ENCODE peak calls at places on chromosomes 16 and 17, in six cellular contexts. W is OCI-LY7, M is fibroblast of lung, Q is GM23338, I is A549, C is IMR-90. A is an unnamed sample.

GRCh38 chr17:31537558-31537957 is 146.1 kb downstream of the RAB11FIP4 start:
- DNase-seq in M (peak), C (peak), I (no peak), W (peak), Q (no peak), A (no peak)

GRCh38 chr16:88941933-88942909 is 34.8 kb downstream of the CBFA2T3 start:
- DNase-seq in C (no peak), Q (peak), I (peak), W (peak), M (no peak), A (peak)

GRCh38 chr17:43175213-43176118 is 4.5 kb downstream of the NBR1 start:
- DNase-seq in I (no peak), Q (no peak), C (peak), M (peak), W (no peak), A (no peak)

GRCh38 chr17:76166168-76166567 is 25.1 kb upstream of the FOXJ1 start:
- DNase-seq in M (peak), C (peak), W (no peak), Q (no peak), I (no peak), A (no peak)

GRCh38 chr16:48206594-48207242 is 37.4 kb upstream of the LONP2 start:
- DNase-seq in W (no peak), Q (no peak), M (no peak), C (peak), I (no peak), A (no peak)

GRCh38 chr16:69131167-69131748 is 1.1 kb downstream of the CHTF8 start:
- DNase-seq in M (peak), W (peak), C (peak), I (peak), Q (peak), A (no peak)

GRCh38 chr16:11398851-11399250 is 53.6 kb downstream of the RMI2 start:
- DNase-seq in M (no peak), W (no peak), I (no peak), Q (no peak), C (no peak), A (no peak)

GRCh38 chr16:14196011-14196410 is 124.9 kb downstream of the MRTFB start:
- DNase-seq in I (no peak), M (peak), Q (peak), W (peak), C (peak), A (no peak)

GRCh38 chr16:46629331-46629843 is 8.2 kb upstream of the SHCBP1 start:
- DNase-seq in Q (peak), C (peak), W (no peak), I (peak), M (peak), A (peak)

GRCh38 chr16:58280846-58281301 is 14.0 kb downstream of the PRSS54 start:
- DNase-seq in C (no peak), I (no peak), W (no peak), M (peak), Q (peak), A (peak)

GRCh38 chr16:12119562-12119961 is 143.0 kb downstream of the SNX29 start:
- DNase-seq in M (peak), C (peak), I (no peak), W (no peak), Q (no peak), A (peak)

GRCh38 chr17:50052822-50053653 is 2.9 kb upstream of the ITGA3 start:
- DNase-seq in Q (no peak), W (no peak), C (peak), M (peak), I (peak), A (peak)

GRCh38 chr17:53470626-53471025 is 352.1 kb upstream of the KIF2B start:
- DNase-seq in W (no peak), C (no peak), M (peak), Q (no peak), I (no peak), A (no peak)

GRCh38 chr17:27793168-27793905 is 7.0 kb downstream of the NOS2 start:
- DNase-seq in I (no peak), C (no peak), Q (peak), M (peak), W (no peak), A (no peak)

GRCh38 chr17:62750502-62751349 is 57.4 kb downstream of the MARCHF10 start:
- DNase-seq in I (no peak), M (peak), C (peak), Q (peak), W (no peak), A (peak)

GRCh38 chr17:58032691-58033415 is 25.8 kb upstream of the SRSF1 start:
- DNase-seq in Q (peak), M (no peak), I (no peak), C (no peak), W (no peak), A (no peak)

GRCh38 chr17:42248351-42249179 is 27.6 kb downstream of the STAT5B start:
- DNase-seq in W (peak), C (peak), M (peak), Q (peak), I (no peak), A (no peak)

GRCh38 chr17:30332057-30332542 is 1.8 kb downstream of the TMIGD1 start:
- DNase-seq in Q (no peak), C (peak), I (peak), M (peak), W (peak), A (no peak)

GRCh38 chr17:79280822-79281572 is 206.4 kb downstream of the ENGASE start:
- DNase-seq in W (no peak), Q (no peak), M (no peak), C (no peak), I (no peak), A (no peak)

GRCh38 chr17:31533546-31534155 is 142.2 kb downstream of the RAB11FIP4 start:
- DNase-seq in Q (peak), W (peak), M (peak), C (peak), I (peak), A (no peak)

GRCh38 chr16:71303938-71304337 is 14.7 kb upstream of the CMTR2 start:
- DNase-seq in Q (no peak), M (no peak), C (peak), I (no peak), W (no peak), A (peak)

GRCh38 chr17:17779015-17779611 is 57.7 kb downstream of the SREBF1 start:
- DNase-seq in M (no peak), I (no peak), W (no peak), C (no peak), Q (no peak), A (no peak)

GRCh38 chr16:11503566-11503965 is 83.2 kb downstream of the LITAF start:
- DNase-seq in M (no peak), Q (no peak), I (no peak), C (no peak), W (no peak), A (no peak)

GRCh38 chr16:50679676-50680555 is 1.2 kb downstream of the SNX20 start:
- DNase-seq in W (no peak), C (no peak), M (no peak), Q (no peak), I (no peak), A (no peak)
- H3K4me3 ChIP-seq in W (no peak), C (no peak), M (no peak), Q (no peak), I (no peak), A (no peak)

DNA sequence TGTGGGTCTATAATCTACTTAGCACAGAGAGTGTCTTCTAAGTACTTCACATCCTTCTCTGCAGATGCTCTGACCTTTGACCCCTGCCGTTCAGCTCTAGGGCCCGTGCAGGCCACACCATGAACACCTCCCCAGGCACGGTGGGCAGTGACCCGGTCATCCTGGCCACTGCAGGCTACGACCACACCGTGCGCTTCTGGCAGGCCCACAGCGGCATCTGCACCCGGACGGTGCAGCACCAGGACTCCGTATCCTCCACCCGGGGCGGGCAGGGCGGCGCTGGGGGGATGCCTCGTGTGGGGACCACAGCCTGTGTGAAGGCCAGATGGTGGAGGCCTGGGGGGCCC is 686 bp downstream of the MLST8 start:
- DNase-seq in C (no peak), I (no peak), M (no peak), W (no peak), Q (no peak), A (no peak)
- TF ChIP-seq CTCF in C (no peak), I (no peak), M (no peak), W (no peak), Q (no peak), A (peak)

GRCh38 chr17:40883031-40883430 is 2.0 kb downstream of the KRT20 start:
- DNase-seq in C (no peak), M (no peak), W (no peak), I (no peak), Q (no peak), A (no peak)

GRCh38 chr17:40883960-40884359 is 1.1 kb downstream of the KRT20 start:
- DNase-seq in I (no peak), Q (no peak), W (no peak), M (no peak), C (no peak), A (no peak)

GRCh38 chr17:40888321-40888720 is 3.3 kb upstream of the KRT20 start:
- DNase-seq in Q (no peak), C (no peak), I (no peak), M (no peak), W (no peak), A (no peak)

GRCh38 chr17:40884708-40885512 is at the start of gene KRT20:
- DNase-seq in Q (peak), W (peak), M (no peak), I (no peak), C (no peak), A (no peak)

GRCh38 chr17:40886090-40886489 is 1.0 kb upstream of the KRT20 start:
- DNase-seq in I (no peak), Q (no peak), C (peak), W (no peak), M (peak), A (no peak)
- H3K4me2 ChIP-seq in I (no peak), Q (no peak), C (no peak), W (no peak), M (no peak), A (no peak)

GRCh38 chr17:72097144-72097543 is 23.7 kb upstream of the SOX9 start:
- DNase-seq in W (no peak), C (no peak), M (peak), Q (no peak), I (no peak), A (peak)

GRCh38 chr17:72101526-72101925 is 19.3 kb upstream of the SOX9 start:
- DNase-seq in I (no peak), Q (no peak), M (no peak), W (no peak), C (peak), A (no peak)

GRCh38 chr17:72100445-72100844 is 20.4 kb upstream of the SOX9 start:
- DNase-seq in Q (no peak), I (no peak), C (no peak), W (no peak), M (no peak), A (no peak)

GRCh38 chr17:72102366-72102765 is 18.5 kb upstream of the SOX9 start:
- DNase-seq in W (no peak), Q (no peak), I (no peak), C (no peak), M (no peak), A (no peak)

DNA sequence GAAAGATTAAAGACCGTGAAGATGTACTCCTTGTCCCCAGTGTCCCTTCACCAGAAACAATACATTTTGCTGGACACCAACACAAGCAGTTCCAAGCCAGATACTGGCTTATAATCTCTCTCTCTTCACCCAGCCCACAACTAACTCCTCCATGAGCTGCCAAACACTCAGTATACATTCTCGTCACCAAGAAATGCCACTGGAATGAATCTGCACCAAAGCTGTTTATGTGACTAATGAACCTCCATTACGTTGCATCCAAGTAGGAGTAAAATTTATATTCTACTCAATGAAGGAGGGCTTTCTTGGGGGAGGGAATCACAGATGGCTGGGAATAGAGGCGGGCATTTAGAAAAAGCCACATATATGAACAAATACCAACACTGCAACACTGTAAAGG is 20.9 kb upstream of the SOX9 start:
- DNase-seq in I (no peak), C (peak), M (peak), W (no peak), Q (no peak), A (no peak)
- H3K4me3 ChIP-seq in I (no peak), C (no peak), M (no peak), W (no peak), Q (no peak), A (no peak)

DNA sequence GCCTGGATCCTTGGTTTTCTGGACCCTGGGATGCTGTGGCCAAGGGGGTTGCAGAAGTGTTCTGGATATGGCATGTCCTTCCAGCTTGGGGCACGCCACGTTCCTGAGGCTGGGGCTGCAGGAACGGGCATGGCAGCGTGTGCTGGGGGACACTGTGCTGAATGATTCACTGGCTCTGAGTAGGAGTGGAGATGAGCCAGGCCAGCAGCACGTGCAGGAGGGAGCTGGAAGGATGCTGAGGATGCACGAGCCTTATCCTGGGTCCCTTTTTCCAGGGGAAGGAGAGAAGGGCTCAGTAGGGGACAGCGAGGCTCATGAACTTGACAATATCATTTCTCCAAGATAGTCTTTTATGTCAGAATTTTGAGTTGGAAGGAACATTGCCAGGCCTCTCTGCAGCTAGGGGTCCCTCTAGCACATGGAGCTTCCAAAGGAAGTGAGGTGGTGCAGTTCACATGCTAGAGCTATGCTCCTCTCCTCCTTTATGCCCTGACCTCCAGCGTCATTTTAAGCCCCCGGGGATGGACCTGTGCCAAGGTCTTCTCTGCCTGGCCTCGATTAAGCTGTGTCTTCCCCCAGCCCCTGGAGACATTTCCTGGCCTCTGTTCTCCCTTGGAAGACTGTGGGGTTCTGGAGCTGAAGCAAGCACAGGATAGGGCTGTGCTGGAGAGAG is 125.9 kb downstream of the OR1D5 start:
- DNase-seq in C (peak), W (no peak), Q (no peak), I (no peak), M (no peak), A (no peak)
- TF ChIP-seq CTCF in C (no peak), W (peak), Q (peak), I (no peak), M (no peak), A (peak)

GRCh38 chr16:84138824-84139627 is 6.0 kb downstream of the HSDL1 start:
- DNase-seq in Q (peak), M (peak), I (no peak), W (no peak), C (peak), A (peak)
- H3K4me2 ChIP-seq in Q (peak), M (no peak), I (no peak), W (no peak), C (peak), A (peak)

DNA sequence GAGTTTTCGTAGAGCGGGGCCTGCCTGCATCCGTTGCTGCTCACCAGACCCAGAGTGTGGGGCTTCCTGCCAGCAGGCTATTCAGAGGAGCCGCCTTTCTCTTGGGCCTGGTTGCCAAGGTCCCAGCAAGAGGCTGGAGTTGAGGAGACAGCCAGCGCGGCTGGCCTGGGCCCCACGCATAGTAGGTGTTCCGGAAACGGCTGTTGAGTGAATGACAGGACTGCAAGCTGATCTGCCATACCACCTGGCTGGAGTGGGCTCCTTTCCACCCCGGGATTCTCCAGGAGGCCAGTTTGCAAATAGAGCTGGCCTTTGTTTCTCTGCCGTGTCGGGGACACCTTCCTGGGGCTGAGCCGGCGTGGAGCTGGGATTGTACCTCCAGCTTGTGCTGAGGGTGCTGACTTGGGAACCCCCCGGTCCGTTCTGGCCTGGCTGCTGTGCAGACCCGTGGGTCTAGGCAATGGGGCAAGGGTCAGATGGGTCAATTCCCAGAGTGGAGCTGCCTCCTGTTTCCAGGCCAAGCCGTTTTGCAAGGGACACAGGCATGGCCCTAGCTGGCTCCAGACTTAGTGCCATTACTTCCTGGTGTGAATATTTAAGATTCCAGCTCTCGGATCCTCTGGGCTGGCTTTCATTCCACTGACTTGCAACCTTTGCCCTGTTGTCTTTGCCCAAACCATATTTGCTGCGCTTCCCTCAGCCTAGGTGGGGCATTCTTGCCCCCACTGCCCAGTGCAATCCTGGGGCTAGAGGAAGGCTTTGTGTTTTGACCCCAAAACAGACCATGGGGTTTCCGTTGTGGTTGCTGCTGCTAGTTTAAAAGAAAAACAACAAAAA is 68.8 kb downstream of the CMIP start:
- DNase-seq in Q (peak), I (peak), C (no peak), W (no peak), M (peak), A (peak)
- H3K4me3 ChIP-seq in Q (peak), I (no peak), C (no peak), W (peak), M (no peak), A (no peak)

A was measured in PC-9.